ENCODE peak calls at places on chromosomes 6 and 20, in four cellular contexts. L is naive B cell; I is activated gamma-delta T cell treated with anti-CD3 and anti-CD28 coated beads, Interleukin-2, amount 50 U/mL, for 16 hours; G is astrocyte of the spinal cord. J is an unnamed sample.

GRCh38 chr20:26167499-26167898 is 470.8 kb upstream of the ZNF337 start:
- DNase-seq in L (no peak), I (no peak), G (peak), J (no peak)

GRCh38 chr6:87902383-87902782 is 145.3 kb upstream of the SPACA1 start:
- DNase-seq in L (no peak), I (no peak), G (no peak), J (no peak)

GRCh38 chr6:40906759-40907158 is 132.3 kb downstream of the UNC5CL start:
- DNase-seq in L (no peak), I (no peak), G (peak), J (no peak)

GRCh38 chr20:11982289-11982957 is 64.7 kb downstream of the BTBD3 start:
- DNase-seq in L (no peak), I (no peak), G (no peak), J (no peak)

GRCh38 chr6:15464211-15464725 is 198.6 kb downstream of the DTNBP1 start:
- DNase-seq in L (peak), I (peak), G (no peak), J (peak)

GRCh38 chr20:49739042-49739441 is 25.4 kb upstream of the B4GALT5 start:
- DNase-seq in L (no peak), I (no peak), G (no peak), J (no peak)

GRCh38 chr20:5524886-5525285 is 208.1 kb upstream of the PROKR2 start:
- DNase-seq in L (no peak), I (no peak), G (no peak), J (peak)

GRCh38 chr6:82015043-82015442 is 232.5 kb downstream of the IBTK start:
- DNase-seq in L (no peak), I (no peak), G (peak), J (no peak)

GRCh38 chr20:51500936-51501335 is 41.6 kb downstream of the NFATC2 start:
- DNase-seq in L (peak), I (peak), G (no peak), J (no peak)

GRCh38 chr20:15099130-15099529 is 761.7 kb upstream of the FLRT3 start:
- DNase-seq in L (no peak), I (no peak), G (no peak), J (no peak)

GRCh38 chr6:153511896-153512496 is 380.9 kb upstream of the RGS17 start:
- DNase-seq in L (no peak), I (no peak), G (peak), J (peak)

GRCh38 chr20:46261456-46262253 is 46.6 kb downstream of the CDH22 start:
- DNase-seq in L (no peak), I (no peak), G (no peak), J (no peak)

GRCh38 chr6:136323431-136324112 is 33.9 kb upstream of the BCLAF1 start:
- DNase-seq in L (no peak), I (no peak), G (peak), J (no peak)

GRCh38 chr6:12849420-12850200 is 133.0 kb downstream of the PHACTR1 start:
- DNase-seq in L (no peak), I (no peak), G (no peak), J (no peak)

GRCh38 chr20:49475979-49476378 is 6.5 kb downstream of the KCNB1 start:
- DNase-seq in L (no peak), I (no peak), G (no peak), J (no peak)

GRCh38 chr6:28537509-28538140 is 11.9 kb downstream of the GPX5 start:
- DNase-seq in L (no peak), I (no peak), G (peak), J (no peak)

GRCh38 chr6:136466789-136467585 is 83.2 kb downstream of the MAP7 start:
- DNase-seq in L (no peak), I (no peak), G (no peak), J (no peak)

GRCh38 chr6:484086-484728 is 92.7 kb downstream of the IRF4 start:
- DNase-seq in L (no peak), I (no peak), G (no peak), J (no peak)

GRCh38 chr20:25389381-25389857 is 1.2 kb downstream of the ABHD12 start:
- DNase-seq in L (no peak), I (no peak), G (peak), J (no peak)

GRCh38 chr6:2796884-2797283 is 31.7 kb downstream of the WRNIP1 start:
- DNase-seq in L (no peak), I (no peak), G (no peak), J (no peak)

GRCh38 chr6:157476797-157477196 is 95.8 kb downstream of the ZDHHC14 start:
- DNase-seq in L (no peak), I (no peak), G (no peak), J (no peak)

GRCh38 chr6:76852776-76853175 is 610.5 kb downstream of the HTR1B start:
- DNase-seq in L (no peak), I (no peak), G (peak), J (no peak)

GRCh38 chr6:27862396-27863061 is 49.7 kb downstream of the OR2B2 start:
- DNase-seq in L (no peak), I (no peak), G (no peak), J (no peak)

GRCh38 chr6:74588094-74588493 is 617.8 kb downstream of the COL12A1 start:
- DNase-seq in L (no peak), I (no peak), G (no peak), J (no peak)

GRCh38 chr20:62739067-62739466 is 30.4 kb downstream of the NTSR1 start:
- DNase-seq in L (no peak), I (no peak), G (no peak), J (no peak)

GRCh38 chr6:167685654-167686053 is 141.1 kb upstream of the AFDN start:
- DNase-seq in L (no peak), I (no peak), G (no peak), J (no peak)

GRCh38 chr6:48957781-48958180 is 505.3 kb downstream of the MMUT start:
- DNase-seq in L (no peak), I (no peak), G (no peak), J (no peak)

GRCh38 chr20:58719971-58720371 is 27.4 kb downstream of the NPEPL1 start:
- DNase-seq in L (no peak), I (no peak), G (no peak), J (no peak)